ENCODE peak calls at places on chromosomes 6 and 20, in six cellular contexts. M, E, G, Q, P and U are unnamed samples.

GRCh38 chr20:62390306-62391164 is 3.6 kb downstream of the RPS21 start:
- DNase-seq in M (no peak), E (no peak), G (no peak), Q (no peak), P (no peak), U (no peak)

GRCh38 chr6:147205690-147206600 is 1.7 kb downstream of the STXBP5 start:
- DNase-seq in M (peak; percentile 25), E (no peak), G (no peak), Q (no peak), P (no peak), U (no peak)

GRCh38 chr6:160161647-160161986 is 40.0 kb downstream of the SLC22A1 start:
- DNase-seq in M (no peak), E (no peak), G (no peak), Q (no peak), P (no peak), U (no peak)

GRCh38 chr6:15628499-15629131 is 34.2 kb downstream of the DTNBP1 start:
- DNase-seq in M (no peak), E (no peak), G (no peak), Q (no peak), P (no peak), U (no peak)

GRCh38 chr20:6704132-6704861 is 63.2 kb upstream of the BMP2 start:
- DNase-seq in M (no peak), E (no peak), G (peak; percentile 35), Q (no peak), P (no peak), U (no peak)

GRCh38 chr6:1231941-1232340 is 80.0 kb upstream of the FOXQ1 start:
- DNase-seq in M (no peak), E (no peak), G (no peak), Q (no peak), P (no peak), U (no peak)

GRCh38 chr6:33249732-33250625 is 21.7 kb downstream of the VPS52 start:
- DNase-seq in M (peak; percentile 45), E (no peak), G (no peak), Q (no peak), P (no peak), U (peak; percentile 44)

GRCh38 chr6:140623498-140623897 is 1249.0 kb upstream of the CITED2 start:
- DNase-seq in M (no peak), E (no peak), G (no peak), Q (peak; percentile 7), P (no peak), U (no peak)

GRCh38 chr6:76555090-76555489 is 482.6 kb upstream of the IMPG1 start:
- DNase-seq in M (no peak), E (no peak), G (no peak), Q (no peak), P (no peak), U (peak; percentile 37)

GRCh38 chr6:136959471-136959891 is 37.4 kb downstream of the SLC35D3 start:
- DNase-seq in M (peak; percentile 89), E (no peak), G (peak; percentile 6), Q (no peak), P (peak; percentile 53), U (peak; percentile 74)

GRCh38 chr6:5279891-5280338 is 18.6 kb downstream of the FARS2 start:
- DNase-seq in M (no peak), E (no peak), G (no peak), Q (no peak), P (no peak), U (no peak)